ENCODE peak calls at places on chromosomes 1 and 21, in nine cellular contexts. Q, P, K, L, Z, A, F, H and T are unnamed samples. For H3K27me3, the result is how much of the 10 kb centered on the place peaks cover.

GRCh38 chr1:246708166-246708565 is 16.0 kb upstream of the SCCPDH start:
- DNase-seq in Q (no peak), P (no peak), K (no peak), L (no peak), Z (no peak), A (no peak), F (no peak), H (no peak), T (no peak)

GRCh38 chr1:39272791-39273071 is 68.2 kb downstream of the MACF1 start:
- DNase-seq in Q (no peak), P (no peak), K (no peak), L (no peak), Z (no peak), A (no peak), F (no peak), H (no peak), T (no peak)

GRCh38 chr21:35020446-35020845 is 28.7 kb downstream of the RUNX1 start:
- DNase-seq in Q (no peak), P (peak), K (no peak), L (no peak), Z (no peak), A (no peak), F (no peak), H (no peak), T (no peak)

GRCh38 chr21:41722052-41723018 is 44.5 kb downstream of the RIPK4 start:
- DNase-seq in Q (no peak), P (no peak), K (no peak), L (no peak), Z (no peak), A (no peak), F (no peak), H (no peak), T (no peak)

GRCh38 chr21:38841472-38841871 is 35.7 kb downstream of the ETS2 start:
- DNase-seq in Q (no peak), P (no peak), K (no peak), L (no peak), Z (no peak), A (no peak), F (no peak), H (no peak), T (no peak)

GRCh38 chr1:219771039-219771438 is 157.3 kb downstream of the SLC30A10 start:
- DNase-seq in Q (no peak), P (no peak), K (peak), L (no peak), Z (no peak), A (peak), F (no peak), H (peak), T (no peak)

GRCh38 chr21:25171438-25171837 is 435.8 kb downstream of the MRPL39 start:
- DNase-seq in Q (no peak), P (no peak), K (no peak), L (no peak), Z (no peak), A (peak), F (no peak), H (no peak), T (no peak)

GRCh38 chr21:45308211-45309068 is 20.7 kb upstream of the POFUT2 start:
- DNase-seq in Q (no peak), P (no peak), K (no peak), L (no peak), Z (no peak), A (peak), F (no peak), H (peak), T (no peak)

GRCh38 chr1:14687147-14687546 is 88.7 kb downstream of the KAZN start:
- DNase-seq in Q (no peak), P (no peak), K (no peak), L (no peak), Z (no peak), A (no peak), F (no peak), H (no peak), T (no peak)

GRCh38 chr1:167544447-167544846 is 9.1 kb downstream of the CREG1 start:
- DNase-seq in Q (no peak), P (no peak), K (no peak), L (no peak), Z (peak), A (no peak), F (no peak), H (no peak), T (no peak)

GRCh38 chr1:117093870-117094621 is 27.5 kb downstream of the TRIM45 start:
- DNase-seq in Q (peak), P (no peak), K (peak), L (no peak), Z (no peak), A (peak), F (peak), H (peak), T (no peak)

GRCh38 chr1:35085421-35085820 is 6.2 kb downstream of the ZMYM1 start:
- DNase-seq in Q (no peak), P (no peak), K (no peak), L (no peak), Z (no peak), A (no peak), F (no peak), H (no peak), T (no peak)

GRCh38 chr1:234885601-234886000 is 243.0 kb downstream of the TOMM20 start:
- DNase-seq in Q (no peak), P (no peak), K (no peak), L (no peak), Z (no peak), A (no peak), F (no peak), H (no peak), T (no peak)

GRCh38 chr1:160638926-160639325 is 7.9 kb downstream of the SLAMF1 start:
- DNase-seq in Q (no peak), P (no peak), K (no peak), L (no peak), Z (no peak), A (no peak), F (no peak), H (no peak), T (no peak)

GRCh38 chr1:93798301-93798700 is 80.7 kb downstream of the DNTTIP2 start:
- DNase-seq in Q (no peak), P (no peak), K (no peak), L (no peak), Z (no peak), A (peak), F (no peak), H (no peak), T (no peak)

GRCh38 chr1:244361764-244362473 is 89.8 kb downstream of the ADSS2 start:
- DNase-seq in Q (no peak), P (no peak), K (peak), L (no peak), Z (no peak), A (peak), F (no peak), H (peak), T (no peak)

GRCh38 chr1:242544071-242544470 is 19.6 kb upstream of the PLD5 start:
- DNase-seq in Q (no peak), P (no peak), K (no peak), L (no peak), Z (no peak), A (no peak), F (no peak), H (no peak), T (no peak)

GRCh38 chr1:242542271-242542670 is 17.8 kb upstream of the PLD5 start:
- DNase-seq in Q (no peak), P (no peak), K (no peak), L (no peak), Z (no peak), A (no peak), F (no peak), H (no peak), T (no peak)

GRCh38 chr1:242546849-242547724 is 22.6 kb upstream of the PLD5 start:
- DNase-seq in Q (no peak), P (no peak), K (no peak), L (no peak), Z (no peak), A (no peak), F (no peak), H (no peak), T (no peak)

DNA sequence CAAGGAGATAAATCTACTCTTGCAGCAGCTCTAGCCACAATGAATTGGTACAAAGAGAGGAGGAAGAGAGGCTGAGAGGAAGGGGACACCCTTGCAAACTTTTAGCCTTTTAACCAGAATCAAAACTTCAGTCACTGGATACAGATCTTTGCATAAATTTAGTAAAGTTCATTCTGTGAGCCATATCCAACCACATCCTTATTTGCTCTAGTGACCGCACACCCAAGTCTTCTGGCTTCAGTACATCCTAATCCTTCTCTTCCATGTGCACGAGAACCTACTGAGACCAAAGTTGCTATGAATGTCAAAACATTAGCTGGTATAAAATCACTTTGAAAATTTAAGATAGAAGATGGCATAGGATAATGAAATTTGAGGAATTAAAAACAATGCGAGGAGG is 21.9 kb upstream of the PLD5 start:
- DNase-seq in Q (no peak), P (no peak), K (no peak), L (no peak), Z (no peak), A (no peak), F (no peak), H (no peak), T (no peak)
- TF ChIP-seq CTCF in Q (no peak), P (no peak), K (no peak), L (no peak), Z (no peak), A (no peak), F (no peak), H (no peak), T (no peak)

GRCh38 chr21:31961704-31962103 is 88.9 kb downstream of the HUNK start:
- DNase-seq in Q (no peak), P (no peak), K (no peak), L (no peak), Z (no peak), A (no peak), F (no peak), H (no peak), T (no peak)
- H3K27me3 ChIP-seq in Q (under half), P (under half), K (under half), L (under half), Z (under half), A (under half), F (under half), H (under half), T (under half)

DNA sequence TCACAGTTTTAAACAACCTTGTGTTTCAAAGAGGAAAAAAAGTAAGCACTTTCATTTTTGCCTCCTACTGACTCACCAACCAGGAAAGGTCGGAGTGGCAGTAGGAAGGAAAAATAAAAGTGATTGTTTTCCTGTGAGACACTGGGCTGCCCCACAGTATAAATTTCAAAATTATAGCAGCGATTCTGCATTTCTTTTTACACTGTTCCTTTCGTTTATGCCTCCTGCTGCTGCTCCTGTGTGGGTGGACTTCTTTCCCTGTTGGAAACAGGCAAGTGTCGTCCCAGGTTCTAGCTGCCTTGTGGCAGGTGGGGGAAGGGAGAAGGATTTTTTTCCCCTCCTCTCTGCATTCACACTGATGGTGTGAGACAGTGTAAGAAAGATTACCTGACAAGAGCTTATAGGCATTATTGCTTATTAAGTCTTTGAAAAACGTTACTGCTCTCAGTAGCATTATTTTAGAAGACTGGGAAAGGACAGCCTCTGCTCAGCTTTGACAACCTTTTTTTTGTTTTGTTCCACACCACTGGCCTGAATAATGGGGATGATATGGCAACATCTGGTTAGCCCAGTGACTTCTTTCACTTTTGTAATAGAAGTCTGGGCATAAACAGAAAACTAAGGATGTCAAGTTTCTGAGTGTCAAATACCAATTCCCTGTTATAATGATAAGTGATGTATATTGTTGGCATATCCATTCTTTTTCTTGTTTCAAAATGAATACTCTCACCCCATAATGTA is 77.9 kb downstream of the NEK7 start:
- DNase-seq in Q (no peak), P (no peak), K (peak), L (no peak), Z (no peak), A (peak), F (no peak), H (no peak), T (no peak)
- H3K4me3 ChIP-seq in Q (no peak), P (no peak), K (peak), L (no peak), Z (no peak), A (peak), F (no peak), H (no peak), T (no peak)

DNA sequence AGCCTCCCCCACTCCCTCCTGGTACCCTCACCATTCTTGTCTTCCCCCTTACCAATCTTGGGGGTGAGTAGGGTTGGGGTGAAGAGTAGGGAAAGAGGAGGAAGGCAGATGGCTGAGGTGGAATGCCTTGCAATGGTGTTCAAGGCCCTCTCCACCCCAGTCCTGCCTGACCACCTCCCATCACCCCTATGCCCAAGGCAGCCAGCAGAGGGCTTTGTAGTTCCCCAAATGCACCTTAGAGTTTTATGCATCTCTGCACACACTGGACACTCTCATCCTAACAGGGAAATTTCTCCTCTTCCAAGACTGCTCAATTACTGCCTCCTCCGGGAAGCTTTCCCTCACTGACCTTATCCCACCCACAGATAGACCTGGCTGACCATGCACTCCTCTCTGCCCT is 15.4 kb downstream of the KIF17 start:
- DNase-seq in Q (no peak), P (no peak), K (peak), L (no peak), Z (no peak), A (peak), F (peak), H (no peak), T (no peak)
- TF ChIP-seq CTCF in Q (no peak), P (no peak), K (peak), L (no peak), Z (no peak), A (peak), F (peak), H (no peak), T (peak)

GRCh38 chr1:41372600-41372993 is 11.4 kb downstream of the FOXO6 start:
- DNase-seq in Q (no peak), P (no peak), K (no peak), L (no peak), Z (no peak), A (no peak), F (no peak), H (no peak), T (no peak)

GRCh38 chr1:41373373-41373772 is 12.1 kb downstream of the FOXO6 start:
- DNase-seq in Q (no peak), P (no peak), K (no peak), L (no peak), Z (no peak), A (no peak), F (no peak), H (no peak), T (no peak)

GRCh38 chr1:41377397-41377796 is 16.2 kb downstream of the FOXO6 start:
- DNase-seq in Q (no peak), P (no peak), K (no peak), L (no peak), Z (no peak), A (no peak), F (no peak), H (no peak), T (no peak)

GRCh38 chr1:41371630-41372599 is 10.7 kb downstream of the FOXO6 start:
- DNase-seq in Q (no peak), P (no peak), K (peak), L (no peak), Z (no peak), A (no peak), F (no peak), H (no peak), T (no peak)

DNA sequence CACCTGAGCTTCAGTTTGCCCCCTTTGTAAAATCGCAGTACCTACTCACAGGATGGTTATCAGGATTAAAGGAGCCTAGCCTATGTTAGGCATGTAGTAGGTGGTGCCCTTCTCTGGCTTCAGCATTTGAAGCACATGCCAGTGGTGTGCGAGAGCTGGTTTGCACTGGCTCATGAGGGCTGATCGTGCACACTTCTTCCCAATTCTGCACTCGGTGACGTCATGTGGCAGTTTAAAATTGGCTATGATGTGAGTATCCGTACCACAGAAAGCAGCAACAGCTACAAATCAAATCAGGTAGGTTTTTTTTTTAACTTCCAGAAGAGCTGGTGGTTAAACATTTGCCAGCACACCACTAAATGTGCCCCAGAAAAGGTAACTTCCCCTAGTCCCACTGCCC is 13.5 kb downstream of the FOXO6 start:
- DNase-seq in Q (no peak), P (no peak), K (no peak), L (no peak), Z (no peak), A (no peak), F (no peak), H (no peak), T (no peak)
- H3K27me3 ChIP-seq in Q (under half), P (under half), K (under half), L (under half), Z (under half), A (half or more), F (under half), H (under half), T (under half)

DNA sequence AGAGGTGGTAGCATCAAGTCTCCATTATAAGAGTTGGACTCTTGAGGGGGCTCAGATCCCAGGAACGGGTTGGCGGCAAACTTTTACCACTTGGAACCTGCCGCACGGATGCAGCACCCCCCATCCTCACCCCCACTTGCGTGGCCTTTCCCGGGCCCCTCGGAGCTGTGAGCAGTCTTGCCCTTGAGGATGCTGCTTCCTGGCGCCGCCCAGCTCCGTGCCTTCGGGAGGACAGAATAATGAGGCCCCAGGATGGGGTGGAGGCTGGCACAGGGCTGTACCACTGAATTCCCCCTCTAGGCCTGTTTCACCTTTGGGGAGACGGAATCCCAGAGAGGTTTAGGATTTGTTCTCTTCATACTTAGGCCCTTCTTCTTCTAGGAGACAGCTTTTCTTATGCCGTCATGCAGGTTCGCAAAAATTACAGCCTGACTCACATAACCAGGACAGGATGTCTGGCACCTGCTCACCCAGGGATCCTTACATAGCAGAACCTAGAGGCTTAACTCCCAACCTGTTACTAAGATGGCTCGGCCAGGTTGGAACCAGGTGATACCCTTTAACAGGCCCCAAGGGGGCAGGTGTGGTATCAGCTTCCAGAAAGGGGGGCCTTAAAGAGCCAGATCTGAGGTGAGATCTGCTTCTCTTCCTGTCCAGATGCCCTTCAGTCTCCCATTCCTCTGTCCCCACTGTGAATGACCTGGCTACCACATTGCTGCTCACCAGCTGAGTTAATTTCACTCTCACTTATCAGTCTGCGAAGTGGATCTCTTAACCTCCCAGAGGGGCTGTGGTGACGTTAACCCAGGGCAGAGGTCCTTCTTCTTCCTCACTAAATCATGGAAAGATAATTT is 1.5 kb downstream of the TRNP1 start:
- DNase-seq in Q (no peak), P (no peak), K (no peak), L (no peak), Z (no peak), A (no peak), F (no peak), H (no peak), T (no peak)
- H3K4me3 ChIP-seq in Q (no peak), P (peak), K (peak), L (peak), Z (peak), A (peak), F (no peak), H (peak), T (no peak)

DNA sequence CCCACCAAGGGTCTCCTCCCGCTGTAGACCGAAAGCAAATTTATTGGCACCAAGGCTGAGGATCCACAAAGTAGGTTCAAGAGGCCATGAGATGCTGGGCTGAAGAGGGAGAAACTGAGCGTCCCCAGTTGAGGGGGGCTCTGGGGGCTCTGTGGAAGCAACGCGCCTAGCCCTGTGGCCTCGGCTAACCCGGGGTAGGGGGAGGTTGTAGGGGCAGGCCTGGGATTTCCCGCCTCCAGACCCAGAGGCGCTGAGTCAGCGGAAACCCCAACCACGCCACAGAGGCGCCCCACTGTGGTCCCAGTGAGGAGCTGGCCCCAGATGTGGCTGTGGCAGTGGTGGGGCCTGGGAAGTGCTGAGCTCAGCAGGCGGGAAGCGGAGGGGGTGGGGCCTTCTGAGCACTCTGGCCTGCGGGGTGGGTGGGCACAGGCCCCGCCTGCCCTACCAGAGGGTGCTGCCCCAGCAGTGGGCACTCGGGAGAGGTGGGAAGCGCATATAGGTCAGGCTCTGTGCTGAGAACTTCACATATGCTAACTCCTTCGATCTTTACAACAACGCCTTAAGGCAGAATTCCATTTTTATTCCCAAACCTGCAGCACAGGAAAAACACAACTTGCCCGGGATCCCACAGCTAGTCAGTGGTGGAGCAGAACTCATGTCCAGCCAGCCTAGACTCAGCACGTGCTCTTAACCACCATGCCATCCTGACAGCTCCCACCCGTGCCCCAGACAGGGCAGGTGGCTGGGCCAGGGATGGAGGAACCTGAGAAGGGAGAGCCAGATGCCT is 1.5 kb upstream of the COL16A1 start:
- DNase-seq in Q (peak), P (peak), K (peak), L (peak), Z (peak), A (peak), F (peak), H (peak), T (peak)
- TF ChIP-seq CTCF in Q (no peak), P (peak), K (peak), L (peak), Z (no peak), A (peak), F (peak), H (peak), T (peak)